ENCODE peak calls at places on chromosomes 2 and 18, in seven cellular contexts. S is hepatocyte; R is CD8-positive, alpha-beta T cell; T is GM23338; B is cardiac muscle cell; D is A549; K is transverse colon. Z is an unnamed sample. For H3K4me1, the result is how much of the 10 kb centered on the place peaks cover.

GRCh38 chr2:170292415-170292814 is 114.5 kb downstream of the MYO3B start:
- DNase-seq in S (no peak), R (no peak), T (peak), B (no peak), D (no peak), K (no peak), Z (no peak)

GRCh38 chr18:37709740-37710139 is 144.1 kb upstream of the CELF4 start:
- DNase-seq in S (no peak), R (no peak), T (no peak), B (no peak), D (no peak), K (no peak), Z (no peak)

GRCh38 chr2:172928754-172929153 is 146.9 kb upstream of the MAP3K20 start:
- DNase-seq in S (peak), R (no peak), T (no peak), B (no peak), D (no peak), K (no peak), Z (no peak)

GRCh38 chr2:15122915-15123314 is 438.2 kb downstream of the NBAS start:
- DNase-seq in S (no peak), R (no peak), T (no peak), B (no peak), D (no peak), K (no peak), Z (no peak)

GRCh38 chr2:223923976-223924375 is 21.2 kb downstream of the WDFY1 start:
- DNase-seq in S (no peak), R (no peak), T (no peak), B (no peak), D (no peak), K (no peak), Z (no peak)

GRCh38 chr2:29250977-29251376 is 135.8 kb downstream of the CLIP4 start:
- DNase-seq in S (no peak), R (no peak), T (no peak), B (no peak), D (no peak), K (no peak), Z (no peak)

GRCh38 chr18:59446012-59446411 is 86.9 kb upstream of the LMAN1 start:
- DNase-seq in S (peak), R (no peak), T (peak), B (peak), D (no peak), K (no peak), Z (peak)

GRCh38 chr2:162113771-162114168 is 38.3 kb downstream of the GCG start:
- DNase-seq in S (peak), R (no peak), T (peak), B (no peak), D (no peak), K (no peak), Z (no peak)

GRCh38 chr18:44900627-44901026 is 219.9 kb downstream of the SETBP1 start:
- DNase-seq in S (no peak), R (no peak), T (no peak), B (no peak), D (no peak), K (no peak), Z (no peak)

GRCh38 chr2:207394203-207394741 is 135.5 kb upstream of the CREB1 start:
- DNase-seq in S (no peak), R (no peak), T (no peak), B (no peak), D (no peak), K (no peak), Z (no peak)

GRCh38 chr18:23719634-23720201 is 30.5 kb downstream of the LAMA3 start:
- DNase-seq in S (peak), R (no peak), T (no peak), B (no peak), D (peak), K (no peak), Z (peak)

GRCh38 chr2:216350214-216350789 is 22.0 kb downstream of the MARCHF4 start:
- DNase-seq in S (no peak), R (peak), T (no peak), B (no peak), D (no peak), K (no peak), Z (no peak)

GRCh38 chr2:134823431-134823830 is 15.0 kb upstream of the ACMSD start:
- DNase-seq in S (no peak), R (no peak), T (no peak), B (no peak), D (no peak), K (no peak), Z (no peak)

GRCh38 chr2:142220239-142220638 is 89.4 kb upstream of the LRP1B start:
- DNase-seq in S (no peak), R (no peak), T (no peak), B (no peak), D (no peak), K (no peak), Z (no peak)

GRCh38 chr2:218367415-218368149 is 10.9 kb downstream of the CATIP start:
- DNase-seq in S (peak), R (peak), T (peak), B (peak), D (peak), K (peak), Z (peak)

GRCh38 chr2:235619544-235619943 is 125.7 kb downstream of the AGAP1 start:
- DNase-seq in S (no peak), R (no peak), T (no peak), B (no peak), D (no peak), K (no peak), Z (no peak)

GRCh38 chr2:238488347-238488826 is 61.7 kb downstream of the ASB1 start:
- DNase-seq in S (no peak), R (no peak), T (no peak), B (no peak), D (no peak), K (no peak), Z (no peak)

GRCh38 chr2:15112216-15112615 is 448.9 kb downstream of the NBAS start:
- DNase-seq in S (no peak), R (no peak), T (peak), B (peak), D (no peak), K (no peak), Z (no peak)

GRCh38 chr2:170928824-170929685 is at the start of gene GORASP2:
- DNase-seq in S (peak), R (peak), T (peak), B (peak), D (peak), K (peak), Z (peak)

GRCh38 chr2:184268900-184269299 is 329.4 kb upstream of the ZNF804A start:
- DNase-seq in S (no peak), R (no peak), T (no peak), B (no peak), D (no peak), K (no peak), Z (no peak)

GRCh38 chr2:37586663-37587409 is 84.6 kb downstream of the CDC42EP3 start:
- DNase-seq in S (no peak), R (no peak), T (peak), B (no peak), D (no peak), K (no peak), Z (peak)

GRCh38 chr2:15145919-15146318 is 415.2 kb downstream of the NBAS start:
- DNase-seq in S (no peak), R (no peak), T (no peak), B (no peak), D (no peak), K (no peak), Z (no peak)

GRCh38 chr2:16179701-16180402 is 239.5 kb downstream of the MYCN start:
- DNase-seq in S (peak), R (no peak), T (peak), B (peak), D (no peak), K (no peak), Z (peak)

GRCh38 chr2:160491922-160492371 is 1.7 kb downstream of the RBMS1 start:
- DNase-seq in S (peak), R (no peak), T (peak), B (no peak), D (no peak), K (no peak), Z (peak)

GRCh38 chr2:153871231-153872221 is at the start of gene GALNT13:
- DNase-seq in S (peak), R (no peak), T (peak), B (peak), D (peak), K (no peak), Z (peak)

GRCh38 chr18:72456802-72457201 is 87.3 kb downstream of the CBLN2 start:
- DNase-seq in S (no peak), R (no peak), T (no peak), B (no peak), D (no peak), K (no peak), Z (no peak)

GRCh38 chr2:226354434-226354833 is 445.2 kb downstream of the IRS1 start:
- DNase-seq in S (peak), R (no peak), T (no peak), B (no peak), D (no peak), K (no peak), Z (no peak)

GRCh38 chr18:10230072-10230471 is 224.4 kb upstream of the APCDD1 start:
- DNase-seq in S (peak), R (no peak), T (peak), B (no peak), D (no peak), K (no peak), Z (peak)

GRCh38 chr2:237194906-237195305 is 109.2 kb downstream of the COPS8 start:
- DNase-seq in S (no peak), R (no peak), T (no peak), B (no peak), D (no peak), K (no peak), Z (no peak)

GRCh38 chr2:204108301-204108700 is 171.7 kb downstream of the ICOS start:
- DNase-seq in S (peak), R (peak), T (peak), B (peak), D (peak), K (no peak), Z (peak)

GRCh38 chr2:1283020-1283801 is 130.1 kb upstream of the TPO start:
- DNase-seq in S (no peak), R (no peak), T (no peak), B (no peak), D (no peak), K (no peak), Z (no peak)

GRCh38 chr2:239912938-239913631 is 112.1 kb downstream of the NDUFA10 start:
- DNase-seq in S (no peak), R (peak), T (no peak), B (no peak), D (no peak), K (no peak), Z (peak)

GRCh38 chr2:97718942-97719341 is 5.6 kb downstream of the ZAP70 start:
- DNase-seq in S (no peak), R (no peak), T (no peak), B (no peak), D (no peak), K (no peak), Z (no peak)

GRCh38 chr2:163602196-163602595 is 133.6 kb downstream of the FIGN start:
- DNase-seq in S (no peak), R (no peak), T (no peak), B (peak), D (no peak), K (no peak), Z (no peak)

GRCh38 chr2:43074592-43075053 is 151.8 kb downstream of the ZFP36L2 start:
- DNase-seq in S (no peak), R (no peak), T (no peak), B (no peak), D (no peak), K (no peak), Z (peak)
- H3K4me1 ChIP-seq in S (under half), R (under half), T (under half), B (under half), D (under half), K (under half), Z (under half)

DNA sequence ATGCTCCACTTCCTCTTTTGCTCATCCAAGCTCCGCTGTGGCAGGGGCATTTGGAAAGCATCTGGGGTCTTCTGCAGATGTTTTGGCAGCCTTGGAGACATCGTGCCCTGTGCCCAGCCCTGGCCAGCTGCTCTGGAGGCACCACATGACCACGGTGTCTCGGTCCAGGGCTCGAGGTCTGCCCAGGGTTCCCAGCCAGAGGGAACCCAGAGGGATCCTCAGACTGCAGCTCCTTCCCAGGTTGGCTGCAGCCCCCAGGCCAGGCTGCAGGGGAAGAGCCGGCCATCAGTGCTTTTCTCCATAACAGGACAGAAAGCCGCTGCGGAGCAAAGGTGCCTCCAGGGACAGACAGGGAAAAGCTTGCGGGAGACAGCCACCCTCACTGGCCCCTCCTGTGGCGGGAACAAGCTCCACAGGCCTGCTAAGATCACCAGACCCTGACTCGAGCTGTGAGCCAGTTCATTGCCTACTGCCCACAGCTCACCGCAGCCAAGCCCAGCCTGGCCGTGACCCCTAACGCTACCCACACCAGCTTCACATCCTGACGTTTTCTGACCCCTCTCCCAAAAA is 74.7 kb downstream of the SMAD7 start:
- DNase-seq in S (peak), R (no peak), T (peak), B (peak), D (no peak), K (no peak), Z (peak)
- TF ChIP-seq CTCF in S (peak), R (no peak), T (no peak), B (no peak), D (no peak), K (no peak), Z (peak)

GRCh38 chr2:44804406-44805235 is 136.9 kb upstream of the SIX3 start:
- DNase-seq in S (no peak), R (no peak), T (peak), B (no peak), D (no peak), K (no peak), Z (peak)
- H3K4me1 ChIP-seq in S (under half), R (under half), T (half or more), B (under half), D (under half), K (under half), Z (under half)

DNA sequence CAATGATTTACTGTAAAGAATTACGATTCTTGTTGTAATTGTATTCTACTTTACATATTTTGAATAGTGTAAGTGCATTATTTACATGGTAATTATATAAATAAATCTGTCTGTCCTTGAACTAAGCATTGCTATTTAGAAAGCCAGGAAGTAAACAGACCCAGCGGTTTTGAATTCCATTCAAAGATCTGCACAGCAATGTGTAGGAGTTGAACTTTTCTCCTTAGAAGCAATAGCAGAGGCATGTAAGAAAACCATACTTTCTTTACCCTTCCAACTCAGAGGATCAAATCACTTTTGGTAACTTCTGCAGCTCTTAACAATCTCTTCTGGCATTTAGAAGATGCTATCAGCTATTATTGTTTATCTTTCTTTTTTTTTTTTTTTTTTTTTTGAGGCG is 109.2 kb upstream of the VRK2 start:
- DNase-seq in S (no peak), R (no peak), T (no peak), B (no peak), D (no peak), K (no peak), Z (no peak)
- TF ChIP-seq CTCF in S (no peak), R (no peak), T (no peak), B (no peak), D (no peak), K (no peak), Z (no peak)

GRCh38 chr2:65357095-65357958 is 75.1 kb downstream of the SPRED2 start:
- DNase-seq in S (no peak), R (no peak), T (peak), B (no peak), D (no peak), K (no peak), Z (no peak)
- H3K4me1 ChIP-seq in S (under half), R (under half), T (under half), B (under half), D (under half), K (under half), Z (under half)

GRCh38 chr2:275457-275856 is 10.7 kb downstream of the ACP1 start:
- DNase-seq in S (no peak), R (no peak), T (no peak), B (no peak), D (no peak), K (no peak), Z (no peak)

GRCh38 chr2:270861-271260 is 6.1 kb downstream of the ACP1 start:
- DNase-seq in S (no peak), R (no peak), T (no peak), B (no peak), D (no peak), K (no peak), Z (no peak)

GRCh38 chr2:273338-273737 is 8.6 kb downstream of the ACP1 start:
- DNase-seq in S (no peak), R (no peak), T (no peak), B (no peak), D (no peak), K (no peak), Z (no peak)

GRCh38 chr2:271917-272316 is 7.2 kb downstream of the ACP1 start:
- DNase-seq in S (no peak), R (no peak), T (no peak), B (no peak), D (no peak), K (no peak), Z (no peak)

GRCh38 chr2:274503-274902 is 9.8 kb downstream of the ACP1 start:
- DNase-seq in S (no peak), R (no peak), T (peak), B (no peak), D (no peak), K (no peak), Z (no peak)
- TF ChIP-seq CTCF in S (peak), R (no peak), T (peak), B (no peak), D (no peak), K (no peak), Z (peak)

DNA sequence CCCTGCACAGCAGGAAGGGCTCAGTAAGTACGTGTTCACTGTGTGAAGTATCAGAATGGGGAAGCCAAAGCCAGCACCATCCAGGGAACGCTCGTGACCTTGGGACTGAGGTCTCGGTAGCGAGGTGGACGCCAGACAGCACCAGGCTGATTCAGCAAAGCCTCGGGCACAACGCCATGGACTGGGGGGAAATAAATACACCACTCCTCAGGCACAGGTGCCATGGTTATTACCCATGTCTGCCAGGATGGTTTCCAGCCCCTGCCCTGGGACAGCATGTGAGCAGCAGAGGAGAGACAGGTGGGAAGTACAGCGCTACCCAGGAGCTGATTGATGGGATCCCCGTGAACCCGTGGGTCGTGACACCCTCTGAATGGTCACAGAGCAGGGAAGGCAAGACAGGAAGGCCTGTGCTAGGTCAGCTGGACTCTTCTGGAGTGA is 53.0 kb downstream of the REEP1 start:
- DNase-seq in S (no peak), R (no peak), T (no peak), B (no peak), D (no peak), K (no peak), Z (no peak)
- H3K4me1 ChIP-seq in S (under half), R (under half), T (under half), B (under half), D (under half), K (under half), Z (under half)

GRCh38 chr2:105889046-105889445 is 144.3 kb downstream of the NCK2 start:
- DNase-seq in S (no peak), R (no peak), T (no peak), B (no peak), D (no peak), K (no peak), Z (no peak)
- TF ChIP-seq CTCF in S (no peak), R (no peak), T (no peak), B (no peak), D (no peak), K (no peak), Z (no peak)

GRCh38 chr2:20221939-20222768 is 2.8 kb downstream of the SDC1 start:
- DNase-seq in S (no peak), R (no peak), T (no peak), B (no peak), D (no peak), K (no peak), Z (peak)

GRCh38 chr2:20222769-20223344 is 2.1 kb downstream of the SDC1 start:
- DNase-seq in S (no peak), R (no peak), T (no peak), B (no peak), D (no peak), K (no peak), Z (no peak)

GRCh38 chr2:20224716-20225293 is at the start of gene SDC1:
- DNase-seq in S (peak), R (no peak), T (peak), B (peak), D (peak), K (peak), Z (peak)

GRCh38 chr2:20224191-20224715 is 677 bp downstream of the SDC1 start:
- DNase-seq in S (peak), R (no peak), T (no peak), B (peak), D (no peak), K (no peak), Z (no peak)

GRCh38 chr2:20223345-20224190 is 1.4 kb downstream of the SDC1 start:
- DNase-seq in S (peak), R (no peak), T (peak), B (peak), D (peak), K (no peak), Z (peak)
- H3K4me1 ChIP-seq in S (under half), R (under half), T (under half), B (under half), D (under half), K (under half), Z (under half)

Z was measured in endodermal cell.